ENCODE peak calls at places on chromosomes 11 and 22, in five cellular contexts. N is NCI-H2081; X is EH; T is lower lobe of right lung; F is CD8-positive, alpha-beta memory T cell. Y is an unnamed sample.

GRCh38 chr11:96014234-96014633 is 90.3 kb upstream of the MTMR2 start:
- DNase-seq in T (no peak), F (no peak), N (no peak), X (peak), Y (no peak)

GRCh38 chr22:38455530-38456271 is 702 bp upstream of the KCNJ4 start:
- DNase-seq in X (peak), F (no peak), T (no peak), N (no peak), Y (no peak)

GRCh38 chr22:46674367-46674781 is 54.2 kb downstream of the GRAMD4 start:
- DNase-seq in X (no peak), T (peak), N (no peak), F (peak), Y (peak)

GRCh38 chr11:64566915-64567882 is 23.8 kb upstream of the SLC22A12 start:
- DNase-seq in T (peak), F (no peak), X (no peak), N (no peak), Y (no peak)

GRCh38 chr11:71476031-71476430 is 23.0 kb downstream of the NADSYN1 start:
- DNase-seq in X (no peak), T (no peak), N (no peak), F (no peak), Y (no peak)

GRCh38 chr22:46636221-46637002 is 16.2 kb downstream of the GRAMD4 start:
- DNase-seq in F (no peak), N (no peak), T (no peak), X (no peak), Y (no peak)

GRCh38 chr11:128686045-128686741 is 7.7 kb upstream of the FLI1 start:
- DNase-seq in F (no peak), N (no peak), X (no peak), T (no peak), Y (no peak)

GRCh38 chr11:12066799-12067508 is 43.4 kb upstream of the MICAL2 start:
- DNase-seq in N (peak), X (peak), T (peak), F (no peak), Y (no peak)

GRCh38 chr11:44774131-44774530 is 47.4 kb downstream of the TSPAN18 start:
- DNase-seq in F (no peak), N (no peak), X (no peak), T (no peak), Y (no peak)

GRCh38 chr11:80188228-80188627 is 747.4 kb upstream of the TENM4 start:
- DNase-seq in T (no peak), N (no peak), X (no peak), F (no peak), Y (no peak)

GRCh38 chr22:40450651-40451050 is 80.3 kb downstream of the SGSM3 start:
- DNase-seq in T (no peak), N (no peak), X (no peak), F (no peak), Y (no peak)

GRCh38 chr11:26632691-26633159 is 60.7 kb upstream of the MUC15 start:
- DNase-seq in F (no peak), X (no peak), N (no peak), T (no peak), Y (no peak)

GRCh38 chr22:19586922-19587684 is 62.9 kb upstream of the CLDN5 start:
- DNase-seq in T (no peak), X (no peak), F (no peak), N (no peak), Y (no peak)

GRCh38 chr11:47553417-47553746 is 450 bp upstream of the CELF1 start:
- DNase-seq in X (no peak), F (no peak), N (peak), T (no peak), Y (no peak)

GRCh38 chr11:123838199-123838598 is 32.0 kb upstream of the OR6M1 start:
- DNase-seq in X (no peak), T (no peak), F (no peak), N (no peak), Y (no peak)

GRCh38 chr22:50731811-50732624 is 6.0 kb upstream of the ACR start:
- DNase-seq in T (peak), N (no peak), F (peak), X (peak), Y (no peak)

GRCh38 chr11:109041876-109042275 is 377.0 kb downstream of the DDX10 start:
- DNase-seq in F (no peak), N (no peak), T (no peak), X (peak), Y (no peak)

GRCh38 chr22:44423556-44423955 is 74.5 kb downstream of the RTL6 start:
- DNase-seq in N (no peak), X (no peak), F (no peak), T (peak), Y (no peak)

GRCh38 chr11:67438121-67438902 is 830 bp upstream of the PTPRCAP start:
- DNase-seq in N (no peak), F (peak), T (no peak), X (no peak), Y (no peak)

GRCh38 chr22:32699686-32700085 is 101.8 kb upstream of the TIMP3 start:
- DNase-seq in T (no peak), N (no peak), F (no peak), X (no peak), Y (no peak)

GRCh38 chr11:15141381-15141780 is 26.7 kb downstream of the INSC start:
- DNase-seq in T (no peak), N (no peak), X (no peak), F (no peak), Y (no peak)

GRCh38 chr11:101436511-101437142 is 147.2 kb downstream of the TRPC6 start:
- DNase-seq in N (peak), F (no peak), X (peak), T (no peak), Y (no peak)

GRCh38 chr11:20634044-20634443 is 34.6 kb downstream of the SLC6A5 start:
- DNase-seq in N (no peak), T (no peak), X (no peak), F (no peak), Y (no peak)

GRCh38 chr11:118660646-118661424 is 18.6 kb downstream of the TREH start:
- DNase-seq in T (no peak), X (no peak), F (no peak), N (no peak), Y (no peak)

GRCh38 chr11:12402027-12402426 is 24.7 kb downstream of the PARVA start:
- DNase-seq in F (no peak), X (peak), T (no peak), N (no peak), Y (no peak)